ENCODE peak calls at places on chromosome 5, in eight cellular contexts. One of them, this sample, is unnamed.

GRCh38 chr5:119353213-119353612 is 2.6 kb upstream of the TNFAIP8 start:
- DNase-seq in RWPE1: no peak
- DNase-seq in tibial artery: no peak
- DNase-seq in body of pancreas: no peak
- DNase-seq in nephron progenitor cell: no peak
- DNase-seq in thyroid gland: no peak
- DNase-seq in fibroblast of mammary gland: no peak
- DNase-seq in cardiac muscle cell: no peak
- DNase-seq in this sample: no peak

GRCh38 chr5:176365663-176366574 is 632 bp downstream of the ARL10 start:
- DNase-seq in RWPE1: peak
- DNase-seq in tibial artery: peak
- DNase-seq in body of pancreas: peak
- DNase-seq in nephron progenitor cell: peak
- DNase-seq in thyroid gland: peak
- DNase-seq in fibroblast of mammary gland: peak
- DNase-seq in cardiac muscle cell: peak
- DNase-seq in this sample: peak

GRCh38 chr5:158388018-158388417 is 529.1 kb upstream of the CLINT1 start:
- DNase-seq in RWPE1: no peak
- DNase-seq in tibial artery: no peak
- DNase-seq in body of pancreas: peak
- DNase-seq in nephron progenitor cell: no peak
- DNase-seq in thyroid gland: no peak
- DNase-seq in fibroblast of mammary gland: no peak
- DNase-seq in cardiac muscle cell: no peak
- DNase-seq in this sample: no peak

GRCh38 chr5:117220730-117221129 is 646.1 kb upstream of the SEMA6A start:
- DNase-seq in RWPE1: no peak
- DNase-seq in tibial artery: no peak
- DNase-seq in body of pancreas: no peak
- DNase-seq in nephron progenitor cell: no peak
- DNase-seq in thyroid gland: no peak
- DNase-seq in fibroblast of mammary gland: no peak
- DNase-seq in cardiac muscle cell: no peak
- DNase-seq in this sample: peak

GRCh38 chr5:77133061-77133758 is 46.1 kb upstream of the ZBED3 start:
- DNase-seq in RWPE1: peak
- DNase-seq in tibial artery: peak
- DNase-seq in body of pancreas: peak
- DNase-seq in nephron progenitor cell: no peak
- DNase-seq in thyroid gland: peak
- DNase-seq in fibroblast of mammary gland: peak
- DNase-seq in cardiac muscle cell: no peak
- DNase-seq in this sample: peak

GRCh38 chr5:126052791-126053190 is 370.4 kb upstream of the GRAMD2B start:
- DNase-seq in RWPE1: no peak
- DNase-seq in tibial artery: no peak
- DNase-seq in body of pancreas: no peak
- DNase-seq in nephron progenitor cell: no peak
- DNase-seq in thyroid gland: no peak
- DNase-seq in fibroblast of mammary gland: peak
- DNase-seq in cardiac muscle cell: no peak
- DNase-seq in this sample: no peak

GRCh38 chr5:131242728-131243255 is 21.1 kb upstream of the CDC42SE2 start:
- DNase-seq in RWPE1: peak
- DNase-seq in tibial artery: no peak
- DNase-seq in body of pancreas: no peak
- DNase-seq in nephron progenitor cell: no peak
- DNase-seq in thyroid gland: no peak
- DNase-seq in fibroblast of mammary gland: peak
- DNase-seq in cardiac muscle cell: no peak
- DNase-seq in this sample: peak

GRCh38 chr5:111635151-111635945 is 121.6 kb downstream of the NREP start:
- DNase-seq in RWPE1: no peak
- DNase-seq in tibial artery: no peak
- DNase-seq in body of pancreas: no peak
- DNase-seq in nephron progenitor cell: no peak
- DNase-seq in thyroid gland: peak
- DNase-seq in fibroblast of mammary gland: peak
- DNase-seq in cardiac muscle cell: no peak
- DNase-seq in this sample: no peak

GRCh38 chr5:120614512-120614911 is 150.4 kb downstream of the PRR16 start:
- DNase-seq in RWPE1: peak
- DNase-seq in tibial artery: no peak
- DNase-seq in body of pancreas: no peak
- DNase-seq in nephron progenitor cell: no peak
- DNase-seq in thyroid gland: no peak
- DNase-seq in fibroblast of mammary gland: peak
- DNase-seq in cardiac muscle cell: no peak
- DNase-seq in this sample: peak

GRCh38 chr5:179322071-179323025 is 22.9 kb downstream of the ADAMTS2 start:
- DNase-seq in RWPE1: no peak
- DNase-seq in tibial artery: peak
- DNase-seq in body of pancreas: peak
- DNase-seq in nephron progenitor cell: no peak
- DNase-seq in thyroid gland: no peak
- DNase-seq in fibroblast of mammary gland: no peak
- DNase-seq in cardiac muscle cell: no peak
- DNase-seq in this sample: peak

GRCh38 chr5:139774980-139775654 is 20.5 kb upstream of the PSD2 start:
- DNase-seq in RWPE1: peak
- DNase-seq in tibial artery: peak
- DNase-seq in body of pancreas: peak
- DNase-seq in nephron progenitor cell: peak
- DNase-seq in thyroid gland: peak
- DNase-seq in fibroblast of mammary gland: peak
- DNase-seq in cardiac muscle cell: peak
- DNase-seq in this sample: peak

DNA sequence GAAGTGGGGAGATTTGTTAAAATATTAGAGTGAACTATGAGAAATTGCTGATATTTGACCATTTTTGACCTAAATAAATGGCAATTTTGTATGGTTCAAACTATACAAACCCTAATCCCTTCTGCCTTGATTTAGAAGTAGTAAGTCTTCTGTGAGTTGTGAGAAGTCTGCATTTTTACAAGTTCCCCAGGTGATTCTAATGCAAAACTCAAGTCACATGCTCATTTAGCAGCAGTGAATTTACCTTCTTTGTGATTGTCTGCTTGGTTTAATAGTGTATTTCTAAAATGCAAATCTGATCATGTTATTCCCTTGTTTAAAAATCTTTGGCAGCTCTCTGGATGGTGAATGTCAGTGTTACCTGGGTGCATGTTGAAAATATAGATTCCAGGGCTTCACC is 2.8 kb downstream of the MEGF10 start:
- DNase-seq in RWPE1: no peak
- DNase-seq in tibial artery: no peak
- DNase-seq in body of pancreas: no peak
- DNase-seq in nephron progenitor cell: no peak
- DNase-seq in thyroid gland: no peak
- DNase-seq in fibroblast of mammary gland: no peak
- DNase-seq in cardiac muscle cell: no peak
- DNase-seq in this sample: no peak
- TF ChIP-seq CTCF in RWPE1: no peak
- TF ChIP-seq CTCF in tibial artery: no peak
- TF ChIP-seq CTCF in body of pancreas: no peak
- TF ChIP-seq CTCF in nephron progenitor cell: no peak
- TF ChIP-seq CTCF in thyroid gland: no peak
- TF ChIP-seq CTCF in fibroblast of mammary gland: no peak
- TF ChIP-seq CTCF in cardiac muscle cell: no peak
- TF ChIP-seq CTCF in this sample: no peak

GRCh38 chr5:2710910-2711309 is 40.6 kb downstream of the IRX2 start:
- DNase-seq in RWPE1: peak
- DNase-seq in tibial artery: no peak
- DNase-seq in body of pancreas: no peak
- DNase-seq in nephron progenitor cell: no peak
- DNase-seq in thyroid gland: no peak
- DNase-seq in fibroblast of mammary gland: peak
- DNase-seq in cardiac muscle cell: no peak
- DNase-seq in this sample: no peak
- TF ChIP-seq CTCF in RWPE1: peak
- TF ChIP-seq CTCF in tibial artery: no peak
- TF ChIP-seq CTCF in body of pancreas: no peak
- TF ChIP-seq CTCF in nephron progenitor cell: peak
- TF ChIP-seq CTCF in thyroid gland: peak
- TF ChIP-seq CTCF in fibroblast of mammary gland: peak
- TF ChIP-seq CTCF in cardiac muscle cell: no peak
- TF ChIP-seq CTCF in this sample: peak

GRCh38 chr5:128842241-128842640 is 123.0 kb upstream of the SLC27A6 start:
- DNase-seq in RWPE1: no peak
- DNase-seq in tibial artery: no peak
- DNase-seq in body of pancreas: no peak
- DNase-seq in nephron progenitor cell: no peak
- DNase-seq in thyroid gland: no peak
- DNase-seq in fibroblast of mammary gland: no peak
- DNase-seq in cardiac muscle cell: no peak
- DNase-seq in this sample: no peak
- TF ChIP-seq CTCF in RWPE1: no peak
- TF ChIP-seq CTCF in tibial artery: no peak
- TF ChIP-seq CTCF in body of pancreas: no peak
- TF ChIP-seq CTCF in nephron progenitor cell: no peak
- TF ChIP-seq CTCF in thyroid gland: no peak
- TF ChIP-seq CTCF in fibroblast of mammary gland: no peak
- TF ChIP-seq CTCF in cardiac muscle cell: no peak
- TF ChIP-seq CTCF in this sample: no peak

DNA sequence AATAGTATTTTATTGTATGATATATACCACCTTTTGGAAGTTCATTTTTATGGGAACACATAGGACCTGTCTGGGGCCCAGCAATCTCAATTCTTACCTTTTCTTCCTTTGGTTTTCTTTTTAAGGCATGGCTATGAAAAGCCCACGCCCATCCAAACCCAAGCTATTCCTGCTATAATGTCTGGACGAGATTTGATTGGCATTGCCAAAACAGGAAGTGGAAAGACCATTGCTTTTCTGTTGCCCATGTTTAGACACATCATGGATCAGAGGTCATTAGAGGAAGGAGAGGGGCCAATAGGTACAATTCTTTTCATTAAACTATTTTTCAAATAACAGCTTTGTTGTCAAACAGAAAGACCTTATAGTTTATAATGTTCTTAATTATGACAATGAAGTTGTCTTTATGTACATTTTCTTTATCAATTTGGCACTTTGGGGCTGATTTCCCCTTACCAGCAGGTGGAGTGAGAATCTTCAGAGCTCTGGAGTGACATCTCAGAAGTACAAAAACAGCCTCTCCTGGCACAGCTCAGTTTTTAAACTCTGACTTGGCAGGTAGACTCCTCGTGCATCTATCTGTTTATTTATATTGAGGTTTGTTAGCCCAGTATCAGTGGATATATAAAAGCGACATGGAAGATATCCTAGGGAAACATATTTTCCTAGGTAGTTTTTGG is 25.8 kb downstream of the DDX46 start:
- DNase-seq in RWPE1: no peak
- DNase-seq in tibial artery: no peak
- DNase-seq in body of pancreas: no peak
- DNase-seq in nephron progenitor cell: no peak
- DNase-seq in thyroid gland: no peak
- DNase-seq in fibroblast of mammary gland: peak
- DNase-seq in cardiac muscle cell: no peak
- DNase-seq in this sample: peak
- TF ChIP-seq CTCF in RWPE1: no peak
- TF ChIP-seq CTCF in tibial artery: no peak
- TF ChIP-seq CTCF in body of pancreas: no peak
- TF ChIP-seq CTCF in nephron progenitor cell: no peak
- TF ChIP-seq CTCF in thyroid gland: no peak
- TF ChIP-seq CTCF in fibroblast of mammary gland: no peak
- TF ChIP-seq CTCF in cardiac muscle cell: no peak
- TF ChIP-seq CTCF in this sample: peak